ENCODE peak calls at places on chromosomes 13 and 19, in nine cellular contexts. One of them, this sample, is unnamed.

GRCh38 chr19:45591004-45591637 is 6.5 kb upstream of the OPA3 start:
- DNase-seq in SK-MEL-5: no peak
- DNase-seq in AG04449: no peak
- DNase-seq in T-helper 1 cell: no peak
- DNase-seq in NCI-H1417: peak
- DNase-seq in Caco-2: peak
- DNase-seq in heart left ventricle: no peak
- DNase-seq in amygdala: no peak
- DNase-seq in stimulated activated CD4-positive, alpha-beta T cell treated with anti-CD3 and anti-CD28 coated beads, Interleukin-1b, Interleukin-23, amount 100 ng/mL, for 24 hours: peak
- DNase-seq in this sample: no peak

GRCh38 chr13:60654405-60654804 is 257.4 kb downstream of the TDRD3 start:
- DNase-seq in SK-MEL-5: peak
- DNase-seq in AG04449: no peak
- DNase-seq in T-helper 1 cell: no peak
- DNase-seq in NCI-H1417: peak
- DNase-seq in Caco-2: no peak
- DNase-seq in heart left ventricle: peak
- DNase-seq in amygdala: no peak
- DNase-seq in stimulated activated CD4-positive, alpha-beta T cell treated with anti-CD3 and anti-CD28 coated beads, Interleukin-1b, Interleukin-23, amount 100 ng/mL, for 24 hours: no peak
- DNase-seq in this sample: peak

GRCh38 chr19:34274827-34275625 is 20.7 kb downstream of the GARRE1 start:
- DNase-seq in SK-MEL-5: peak
- DNase-seq in AG04449: peak
- DNase-seq in T-helper 1 cell: no peak
- DNase-seq in NCI-H1417: no peak
- DNase-seq in Caco-2: no peak
- DNase-seq in heart left ventricle: no peak
- DNase-seq in amygdala: no peak
- DNase-seq in stimulated activated CD4-positive, alpha-beta T cell treated with anti-CD3 and anti-CD28 coated beads, Interleukin-1b, Interleukin-23, amount 100 ng/mL, for 24 hours: no peak
- DNase-seq in this sample: no peak

GRCh38 chr19:12666305-12667048 is at the start of the genes MAN2B1 and WDR83:
- DNase-seq in SK-MEL-5: peak
- DNase-seq in AG04449: no peak
- DNase-seq in T-helper 1 cell: peak
- DNase-seq in NCI-H1417: peak
- DNase-seq in Caco-2: peak
- DNase-seq in heart left ventricle: peak
- DNase-seq in amygdala: peak
- DNase-seq in stimulated activated CD4-positive, alpha-beta T cell treated with anti-CD3 and anti-CD28 coated beads, Interleukin-1b, Interleukin-23, amount 100 ng/mL, for 24 hours: peak
- DNase-seq in this sample: peak

GRCh38 chr19:44683434-44684210 is 12.3 kb downstream of the CEACAM19 start:
- DNase-seq in SK-MEL-5: no peak
- DNase-seq in AG04449: no peak
- DNase-seq in T-helper 1 cell: no peak
- DNase-seq in NCI-H1417: no peak
- DNase-seq in Caco-2: no peak
- DNase-seq in heart left ventricle: no peak
- DNase-seq in amygdala: no peak
- DNase-seq in stimulated activated CD4-positive, alpha-beta T cell treated with anti-CD3 and anti-CD28 coated beads, Interleukin-1b, Interleukin-23, amount 100 ng/mL, for 24 hours: no peak
- DNase-seq in this sample: no peak

GRCh38 chr19:3849092-3849491 is 19.7 kb downstream of the ZFR2 start:
- DNase-seq in SK-MEL-5: no peak
- DNase-seq in AG04449: no peak
- DNase-seq in T-helper 1 cell: no peak
- DNase-seq in NCI-H1417: peak
- DNase-seq in Caco-2: peak
- DNase-seq in heart left ventricle: peak
- DNase-seq in amygdala: no peak
- DNase-seq in stimulated activated CD4-positive, alpha-beta T cell treated with anti-CD3 and anti-CD28 coated beads, Interleukin-1b, Interleukin-23, amount 100 ng/mL, for 24 hours: peak
- DNase-seq in this sample: no peak

GRCh38 chr19:51079486-51080110 is 3.1 kb downstream of the KLK14 start:
- DNase-seq in SK-MEL-5: no peak
- DNase-seq in AG04449: no peak
- DNase-seq in T-helper 1 cell: no peak
- DNase-seq in NCI-H1417: no peak
- DNase-seq in Caco-2: no peak
- DNase-seq in heart left ventricle: peak
- DNase-seq in amygdala: no peak
- DNase-seq in stimulated activated CD4-positive, alpha-beta T cell treated with anti-CD3 and anti-CD28 coated beads, Interleukin-1b, Interleukin-23, amount 100 ng/mL, for 24 hours: no peak
- DNase-seq in this sample: no peak

GRCh38 chr19:42229263-42229854 is 9.2 kb downstream of the ZNF526 start:
- DNase-seq in SK-MEL-5: no peak
- DNase-seq in AG04449: no peak
- DNase-seq in T-helper 1 cell: no peak
- DNase-seq in NCI-H1417: no peak
- DNase-seq in Caco-2: no peak
- DNase-seq in heart left ventricle: no peak
- DNase-seq in amygdala: no peak
- DNase-seq in stimulated activated CD4-positive, alpha-beta T cell treated with anti-CD3 and anti-CD28 coated beads, Interleukin-1b, Interleukin-23, amount 100 ng/mL, for 24 hours: no peak
- DNase-seq in this sample: no peak

GRCh38 chr19:30649934-30650614 is 277.9 kb downstream of the ZNF536 start:
- DNase-seq in SK-MEL-5: peak
- DNase-seq in AG04449: peak
- DNase-seq in T-helper 1 cell: no peak
- DNase-seq in NCI-H1417: peak
- DNase-seq in Caco-2: no peak
- DNase-seq in heart left ventricle: no peak
- DNase-seq in amygdala: peak
- DNase-seq in stimulated activated CD4-positive, alpha-beta T cell treated with anti-CD3 and anti-CD28 coated beads, Interleukin-1b, Interleukin-23, amount 100 ng/mL, for 24 hours: peak
- DNase-seq in this sample: no peak

GRCh38 chr19:2478324-2478755 is 2.4 kb downstream of the GADD45B start:
- DNase-seq in SK-MEL-5: peak
- DNase-seq in AG04449: no peak
- DNase-seq in T-helper 1 cell: no peak
- DNase-seq in NCI-H1417: no peak
- DNase-seq in Caco-2: no peak
- DNase-seq in heart left ventricle: peak
- DNase-seq in amygdala: no peak
- DNase-seq in stimulated activated CD4-positive, alpha-beta T cell treated with anti-CD3 and anti-CD28 coated beads, Interleukin-1b, Interleukin-23, amount 100 ng/mL, for 24 hours: peak
- DNase-seq in this sample: peak

GRCh38 chr19:8041553-8041952 is 11.0 kb upstream of the CCL25 start:
- DNase-seq in SK-MEL-5: no peak
- DNase-seq in AG04449: no peak
- DNase-seq in T-helper 1 cell: no peak
- DNase-seq in NCI-H1417: peak
- DNase-seq in Caco-2: no peak
- DNase-seq in heart left ventricle: no peak
- DNase-seq in amygdala: no peak
- DNase-seq in stimulated activated CD4-positive, alpha-beta T cell treated with anti-CD3 and anti-CD28 coated beads, Interleukin-1b, Interleukin-23, amount 100 ng/mL, for 24 hours: no peak
- DNase-seq in this sample: no peak

GRCh38 chr13:57630661-57631606 is 610 bp upstream of the PCDH17 start:
- DNase-seq in SK-MEL-5: peak
- DNase-seq in AG04449: no peak
- DNase-seq in T-helper 1 cell: no peak
- DNase-seq in NCI-H1417: peak
- DNase-seq in Caco-2: no peak
- DNase-seq in heart left ventricle: no peak
- DNase-seq in amygdala: peak
- DNase-seq in stimulated activated CD4-positive, alpha-beta T cell treated with anti-CD3 and anti-CD28 coated beads, Interleukin-1b, Interleukin-23, amount 100 ng/mL, for 24 hours: no peak
- DNase-seq in this sample: no peak

GRCh38 chr19:40614595-40615411 is 13.6 kb downstream of the LTBP4 start:
- DNase-seq in SK-MEL-5: peak
- DNase-seq in AG04449: peak
- DNase-seq in T-helper 1 cell: peak
- DNase-seq in NCI-H1417: no peak
- DNase-seq in Caco-2: peak
- DNase-seq in heart left ventricle: peak
- DNase-seq in amygdala: no peak
- DNase-seq in stimulated activated CD4-positive, alpha-beta T cell treated with anti-CD3 and anti-CD28 coated beads, Interleukin-1b, Interleukin-23, amount 100 ng/mL, for 24 hours: peak
- DNase-seq in this sample: peak

GRCh38 chr13:29474991-29475390 is 120.5 kb downstream of the SLC7A1 start:
- DNase-seq in SK-MEL-5: peak
- DNase-seq in AG04449: no peak
- DNase-seq in T-helper 1 cell: no peak
- DNase-seq in NCI-H1417: no peak
- DNase-seq in Caco-2: no peak
- DNase-seq in heart left ventricle: no peak
- DNase-seq in amygdala: no peak
- DNase-seq in stimulated activated CD4-positive, alpha-beta T cell treated with anti-CD3 and anti-CD28 coated beads, Interleukin-1b, Interleukin-23, amount 100 ng/mL, for 24 hours: no peak
- DNase-seq in this sample: no peak

GRCh38 chr13:106348032-106348431 is 187.4 kb downstream of the EFNB2 start:
- DNase-seq in SK-MEL-5: no peak
- DNase-seq in AG04449: no peak
- DNase-seq in T-helper 1 cell: no peak
- DNase-seq in NCI-H1417: peak
- DNase-seq in Caco-2: no peak
- DNase-seq in heart left ventricle: no peak
- DNase-seq in amygdala: no peak
- DNase-seq in stimulated activated CD4-positive, alpha-beta T cell treated with anti-CD3 and anti-CD28 coated beads, Interleukin-1b, Interleukin-23, amount 100 ng/mL, for 24 hours: no peak
- DNase-seq in this sample: no peak

GRCh38 chr13:91922969-91923592 is 524.7 kb downstream of the GPC5 start:
- DNase-seq in SK-MEL-5: peak
- DNase-seq in AG04449: no peak
- DNase-seq in T-helper 1 cell: no peak
- DNase-seq in NCI-H1417: peak
- DNase-seq in Caco-2: no peak
- DNase-seq in heart left ventricle: no peak
- DNase-seq in amygdala: no peak
- DNase-seq in stimulated activated CD4-positive, alpha-beta T cell treated with anti-CD3 and anti-CD28 coated beads, Interleukin-1b, Interleukin-23, amount 100 ng/mL, for 24 hours: no peak
- DNase-seq in this sample: no peak

GRCh38 chr19:30305346-30306060 is 66.7 kb upstream of the ZNF536 start:
- DNase-seq in SK-MEL-5: no peak
- DNase-seq in AG04449: no peak
- DNase-seq in T-helper 1 cell: no peak
- DNase-seq in NCI-H1417: no peak
- DNase-seq in Caco-2: no peak
- DNase-seq in heart left ventricle: no peak
- DNase-seq in amygdala: no peak
- DNase-seq in stimulated activated CD4-positive, alpha-beta T cell treated with anti-CD3 and anti-CD28 coated beads, Interleukin-1b, Interleukin-23, amount 100 ng/mL, for 24 hours: no peak
- DNase-seq in this sample: no peak

GRCh38 chr13:112873851-112874750 is 94.9 kb upstream of the MCF2L start:
- DNase-seq in SK-MEL-5: peak
- DNase-seq in AG04449: no peak
- DNase-seq in T-helper 1 cell: no peak
- DNase-seq in NCI-H1417: peak
- DNase-seq in Caco-2: peak
- DNase-seq in heart left ventricle: peak
- DNase-seq in amygdala: peak
- DNase-seq in stimulated activated CD4-positive, alpha-beta T cell treated with anti-CD3 and anti-CD28 coated beads, Interleukin-1b, Interleukin-23, amount 100 ng/mL, for 24 hours: peak
- DNase-seq in this sample: peak

GRCh38 chr19:42693760-42694350 is 46.4 kb downstream of the PSG3 start:
- DNase-seq in SK-MEL-5: peak
- DNase-seq in AG04449: no peak
- DNase-seq in T-helper 1 cell: no peak
- DNase-seq in NCI-H1417: peak
- DNase-seq in Caco-2: peak
- DNase-seq in heart left ventricle: no peak
- DNase-seq in amygdala: no peak
- DNase-seq in stimulated activated CD4-positive, alpha-beta T cell treated with anti-CD3 and anti-CD28 coated beads, Interleukin-1b, Interleukin-23, amount 100 ng/mL, for 24 hours: peak
- DNase-seq in this sample: no peak

GRCh38 chr13:98746968-98747367 is 5.5 kb downstream of the SLC15A1 start:
- DNase-seq in SK-MEL-5: no peak
- DNase-seq in AG04449: no peak
- DNase-seq in T-helper 1 cell: no peak
- DNase-seq in NCI-H1417: no peak
- DNase-seq in Caco-2: peak
- DNase-seq in heart left ventricle: no peak
- DNase-seq in amygdala: no peak
- DNase-seq in stimulated activated CD4-positive, alpha-beta T cell treated with anti-CD3 and anti-CD28 coated beads, Interleukin-1b, Interleukin-23, amount 100 ng/mL, for 24 hours: no peak
- DNase-seq in this sample: no peak

GRCh38 chr13:94711561-94712286 is 621 bp downstream of the SOX21 start:
- DNase-seq in SK-MEL-5: no peak
- DNase-seq in AG04449: no peak
- DNase-seq in T-helper 1 cell: no peak
- DNase-seq in NCI-H1417: peak
- DNase-seq in Caco-2: no peak
- DNase-seq in heart left ventricle: no peak
- DNase-seq in amygdala: peak
- DNase-seq in stimulated activated CD4-positive, alpha-beta T cell treated with anti-CD3 and anti-CD28 coated beads, Interleukin-1b, Interleukin-23, amount 100 ng/mL, for 24 hours: no peak
- DNase-seq in this sample: peak

GRCh38 chr13:49436890-49437289 is 7.0 kb downstream of the CAB39L start:
- DNase-seq in SK-MEL-5: peak
- DNase-seq in AG04449: no peak
- DNase-seq in T-helper 1 cell: no peak
- DNase-seq in NCI-H1417: peak
- DNase-seq in Caco-2: no peak
- DNase-seq in heart left ventricle: peak
- DNase-seq in amygdala: no peak
- DNase-seq in stimulated activated CD4-positive, alpha-beta T cell treated with anti-CD3 and anti-CD28 coated beads, Interleukin-1b, Interleukin-23, amount 100 ng/mL, for 24 hours: no peak
- DNase-seq in this sample: peak

GRCh38 chr13:50366488-50367174 is 351.4 kb downstream of the KCNRG start:
- DNase-seq in SK-MEL-5: no peak
- DNase-seq in AG04449: no peak
- DNase-seq in T-helper 1 cell: no peak
- DNase-seq in NCI-H1417: peak
- DNase-seq in Caco-2: no peak
- DNase-seq in heart left ventricle: no peak
- DNase-seq in amygdala: no peak
- DNase-seq in stimulated activated CD4-positive, alpha-beta T cell treated with anti-CD3 and anti-CD28 coated beads, Interleukin-1b, Interleukin-23, amount 100 ng/mL, for 24 hours: peak
- DNase-seq in this sample: no peak

GRCh38 chr19:19514215-19514633 is 1.1 kb downstream of the TSSK6 start:
- DNase-seq in SK-MEL-5: no peak
- DNase-seq in AG04449: no peak
- DNase-seq in T-helper 1 cell: no peak
- DNase-seq in NCI-H1417: no peak
- DNase-seq in Caco-2: no peak
- DNase-seq in heart left ventricle: peak
- DNase-seq in amygdala: no peak
- DNase-seq in stimulated activated CD4-positive, alpha-beta T cell treated with anti-CD3 and anti-CD28 coated beads, Interleukin-1b, Interleukin-23, amount 100 ng/mL, for 24 hours: no peak
- DNase-seq in this sample: peak

GRCh38 chr19:38650911-38651584 is 3.6 kb downstream of the ACTN4 start:
- DNase-seq in SK-MEL-5: no peak
- DNase-seq in AG04449: no peak
- DNase-seq in T-helper 1 cell: no peak
- DNase-seq in NCI-H1417: no peak
- DNase-seq in Caco-2: no peak
- DNase-seq in heart left ventricle: no peak
- DNase-seq in amygdala: no peak
- DNase-seq in stimulated activated CD4-positive, alpha-beta T cell treated with anti-CD3 and anti-CD28 coated beads, Interleukin-1b, Interleukin-23, amount 100 ng/mL, for 24 hours: no peak
- DNase-seq in this sample: peak

GRCh38 chr19:41530761-41531301 is 45.1 kb upstream of the CEACAM21 start:
- DNase-seq in SK-MEL-5: peak
- DNase-seq in AG04449: no peak
- DNase-seq in T-helper 1 cell: no peak
- DNase-seq in NCI-H1417: no peak
- DNase-seq in Caco-2: no peak
- DNase-seq in heart left ventricle: no peak
- DNase-seq in amygdala: no peak
- DNase-seq in stimulated activated CD4-positive, alpha-beta T cell treated with anti-CD3 and anti-CD28 coated beads, Interleukin-1b, Interleukin-23, amount 100 ng/mL, for 24 hours: no peak
- DNase-seq in this sample: peak

GRCh38 chr19:35044317-35045117 is 3.0 kb downstream of the HPN start:
- DNase-seq in SK-MEL-5: peak
- DNase-seq in AG04449: no peak
- DNase-seq in T-helper 1 cell: no peak
- DNase-seq in NCI-H1417: peak
- DNase-seq in Caco-2: no peak
- DNase-seq in heart left ventricle: peak
- DNase-seq in amygdala: peak
- DNase-seq in stimulated activated CD4-positive, alpha-beta T cell treated with anti-CD3 and anti-CD28 coated beads, Interleukin-1b, Interleukin-23, amount 100 ng/mL, for 24 hours: peak
- DNase-seq in this sample: no peak

GRCh38 chr19:17220207-17220758 is 5.1 kb downstream of the USE1 start:
- DNase-seq in SK-MEL-5: no peak
- DNase-seq in AG04449: no peak
- DNase-seq in T-helper 1 cell: no peak
- DNase-seq in NCI-H1417: no peak
- DNase-seq in Caco-2: no peak
- DNase-seq in heart left ventricle: no peak
- DNase-seq in amygdala: no peak
- DNase-seq in stimulated activated CD4-positive, alpha-beta T cell treated with anti-CD3 and anti-CD28 coated beads, Interleukin-1b, Interleukin-23, amount 100 ng/mL, for 24 hours: no peak
- DNase-seq in this sample: no peak

GRCh38 chr19:38839816-38840582 is 8.4 kb upstream of the ECH1 start:
- DNase-seq in SK-MEL-5: no peak
- DNase-seq in AG04449: no peak
- DNase-seq in T-helper 1 cell: no peak
- DNase-seq in NCI-H1417: no peak
- DNase-seq in Caco-2: no peak
- DNase-seq in heart left ventricle: no peak
- DNase-seq in amygdala: no peak
- DNase-seq in stimulated activated CD4-positive, alpha-beta T cell treated with anti-CD3 and anti-CD28 coated beads, Interleukin-1b, Interleukin-23, amount 100 ng/mL, for 24 hours: no peak
- DNase-seq in this sample: no peak

GRCh38 chr13:73224708-73225107 is 165.9 kb downstream of the KLF5 start:
- DNase-seq in SK-MEL-5: no peak
- DNase-seq in AG04449: no peak
- DNase-seq in T-helper 1 cell: no peak
- DNase-seq in NCI-H1417: no peak
- DNase-seq in Caco-2: no peak
- DNase-seq in heart left ventricle: no peak
- DNase-seq in amygdala: no peak
- DNase-seq in stimulated activated CD4-positive, alpha-beta T cell treated with anti-CD3 and anti-CD28 coated beads, Interleukin-1b, Interleukin-23, amount 100 ng/mL, for 24 hours: no peak
- DNase-seq in this sample: no peak

GRCh38 chr13:106526748-106527488 is 8.5 kb downstream of the EFNB2 start:
- DNase-seq in SK-MEL-5: no peak
- DNase-seq in AG04449: no peak
- DNase-seq in T-helper 1 cell: no peak
- DNase-seq in NCI-H1417: no peak
- DNase-seq in Caco-2: no peak
- DNase-seq in heart left ventricle: no peak
- DNase-seq in amygdala: no peak
- DNase-seq in stimulated activated CD4-positive, alpha-beta T cell treated with anti-CD3 and anti-CD28 coated beads, Interleukin-1b, Interleukin-23, amount 100 ng/mL, for 24 hours: no peak
- DNase-seq in this sample: no peak

This sample was measured in tibial artery.